ENCODE peak calls at places on chromosomes 1 and 21, in eight cellular contexts. G is NCI-H1694 treated with DMSO at 0.1 percent for 48 hours; F is right atrium auricular region; E is spleen; K is neural crest cell; Y is hypothalamus; S is stimulated activated CD4-positive, alpha-beta T cell treated with anti-CD3 and anti-CD28 coated beads, Interleukin-2, amount 100 ng/mL, for 48 hours; H is GM23248. X is an unnamed sample.

GRCh38 chr1:17929224-17929623 is 174.1 kb downstream of the ACTL8 start:
- DNase-seq in Y (no peak), F (no peak), G (no peak), K (no peak), S (no peak), E (peak), H (no peak), X (no peak)

GRCh38 chr1:96416111-96416595 is 305.4 kb upstream of the PTBP2 start:
- DNase-seq in S (no peak), F (peak), K (no peak), Y (no peak), H (peak), G (no peak), E (no peak), X (no peak)

GRCh38 chr1:216346521-216346920 is 76.7 kb downstream of the USH2A start:
- DNase-seq in F (no peak), K (no peak), G (no peak), E (no peak), H (peak), Y (no peak), S (no peak), X (no peak)

GRCh38 chr1:239387304-239388231 is 1.2 kb downstream of the CHRM3 start:
- DNase-seq in E (no peak), F (no peak), S (no peak), H (no peak), K (peak), G (no peak), Y (no peak), X (no peak)

GRCh38 chr1:1243807-1244191 is 2.7 kb downstream of the C1QTNF12 start:
- DNase-seq in F (no peak), S (no peak), Y (no peak), K (no peak), E (no peak), H (peak), G (no peak), X (no peak)

GRCh38 chr1:175673236-175674150 is 69.9 kb downstream of the TNR start:
- DNase-seq in K (peak), G (no peak), Y (peak), S (no peak), H (no peak), E (no peak), F (no peak), X (no peak)

GRCh38 chr1:64956241-64956640 is 10.1 kb downstream of the JAK1 start:
- DNase-seq in G (no peak), S (no peak), H (peak), Y (no peak), E (no peak), F (no peak), K (no peak), X (no peak)

GRCh38 chr1:54934869-54935268 is 45.6 kb upstream of the TMEM61 start:
- DNase-seq in E (no peak), K (no peak), S (no peak), F (no peak), Y (no peak), H (peak), G (no peak), X (no peak)

GRCh38 chr1:109579044-109579443 is 30.6 kb downstream of the GNAI3 start:
- DNase-seq in E (no peak), G (no peak), F (no peak), K (no peak), Y (no peak), S (no peak), H (peak), X (peak)

GRCh38 chr1:47968489-47968888 is 28.7 kb downstream of the TRABD2B start:
- DNase-seq in F (no peak), G (no peak), K (no peak), H (no peak), Y (no peak), S (no peak), E (no peak), X (no peak)

GRCh38 chr1:6638226-6638625 is 13.6 kb downstream of the THAP3 start:
- DNase-seq in Y (peak), E (no peak), K (no peak), G (no peak), F (peak), H (peak), S (no peak), X (peak)

GRCh38 chr21:39022901-39023693 is 160.2 kb downstream of the PSMG1 start:
- DNase-seq in K (no peak), F (no peak), S (no peak), H (peak), Y (no peak), G (no peak), E (peak), X (no peak)

GRCh38 chr1:22376001-22376400 is 75.7 kb upstream of the ZBTB40 start:
- DNase-seq in Y (no peak), G (no peak), K (no peak), F (no peak), E (no peak), S (no peak), H (peak), X (no peak)

GRCh38 chr1:238404506-238404905 is 513.8 kb upstream of the ZP4 start:
- DNase-seq in E (no peak), H (no peak), F (no peak), G (no peak), K (no peak), S (no peak), Y (no peak), X (no peak)

GRCh38 chr1:110033421-110033820 is 1.0 kb upstream of the STRIP1 start:
- DNase-seq in K (no peak), F (no peak), Y (no peak), E (no peak), S (no peak), H (no peak), G (no peak), X (no peak)

GRCh38 chr21:14842641-14843040 is 222.2 kb downstream of the NRIP1 start:
- DNase-seq in E (no peak), S (no peak), F (no peak), K (no peak), Y (peak), G (no peak), H (peak), X (no peak)

GRCh38 chr1:181548491-181548890 is 65.2 kb downstream of the CACNA1E start:
- DNase-seq in S (no peak), G (no peak), Y (no peak), K (no peak), H (no peak), F (no peak), E (no peak), X (no peak)

GRCh38 chr21:46068516-46069079 is 29.3 kb upstream of the COL6A2 start:
- DNase-seq in H (no peak), F (no peak), G (no peak), K (no peak), S (no peak), E (no peak), Y (no peak), X (no peak)

GRCh38 chr21:46199436-46200373 is 15.4 kb upstream of the SPATC1L start:
- DNase-seq in K (no peak), H (no peak), G (no peak), S (no peak), F (no peak), Y (no peak), E (no peak), X (no peak)

GRCh38 chr1:20058531-20058930 is 11.5 kb upstream of the PLA2G5 start:
- DNase-seq in F (peak), E (no peak), K (no peak), G (no peak), H (peak), Y (no peak), S (peak), X (no peak)

GRCh38 chr1:155253797-155254196 is 1.5 kb downstream of the ENTREP3 start:
- DNase-seq in F (no peak), H (peak), Y (no peak), G (no peak), E (no peak), K (no peak), S (no peak), X (no peak)

GRCh38 chr1:24481098-24481497 is 21.5 kb upstream of the RCAN3 start:
- DNase-seq in H (no peak), S (no peak), G (no peak), Y (no peak), E (peak), K (no peak), F (no peak), X (no peak)

X was measured in cerebellum.